ENCODE peak calls at places on chromosomes 2 and 18, in seven cellular contexts. One of them, this sample, is unnamed.

GRCh38 chr2:105827351-105828096 is 82.8 kb downstream of the NCK2 start:
- DNase-seq in ACHN: no peak
- DNase-seq in central memory CD4-positive, alpha-beta T cell: no peak
- DNase-seq in lower lobe of right lung: no peak
- DNase-seq in NCI-H1105 treated with DMSO at 0.1 percent for 48 hours: no peak
- DNase-seq in activated naive CD4-positive, alpha-beta T cell treated with anti-CD3 and anti-CD28 coated beads, Interleukin-2, amount 10 ng/mL, durations not matched to agents 7 days and 5 days: no peak
- DNase-seq in nephron progenitor cell: no peak
- DNase-seq in this sample: no peak

GRCh38 chr2:168373468-168373867 is 82.6 kb upstream of the CERS6 start:
- DNase-seq in ACHN: no peak
- DNase-seq in central memory CD4-positive, alpha-beta T cell: no peak
- DNase-seq in lower lobe of right lung: no peak
- DNase-seq in NCI-H1105 treated with DMSO at 0.1 percent for 48 hours: no peak
- DNase-seq in activated naive CD4-positive, alpha-beta T cell treated with anti-CD3 and anti-CD28 coated beads, Interleukin-2, amount 10 ng/mL, durations not matched to agents 7 days and 5 days: no peak
- DNase-seq in nephron progenitor cell: no peak
- DNase-seq in this sample: no peak

GRCh38 chr2:176542456-176542855 is 273.2 kb downstream of the MTX2 start:
- DNase-seq in ACHN: no peak
- DNase-seq in central memory CD4-positive, alpha-beta T cell: no peak
- DNase-seq in lower lobe of right lung: no peak
- DNase-seq in NCI-H1105 treated with DMSO at 0.1 percent for 48 hours: no peak
- DNase-seq in activated naive CD4-positive, alpha-beta T cell treated with anti-CD3 and anti-CD28 coated beads, Interleukin-2, amount 10 ng/mL, durations not matched to agents 7 days and 5 days: no peak
- DNase-seq in nephron progenitor cell: no peak
- DNase-seq in this sample: no peak

GRCh38 chr2:189115126-189115525 is 64.4 kb downstream of the COL5A2 start:
- DNase-seq in ACHN: peak
- DNase-seq in central memory CD4-positive, alpha-beta T cell: no peak
- DNase-seq in lower lobe of right lung: no peak
- DNase-seq in NCI-H1105 treated with DMSO at 0.1 percent for 48 hours: peak
- DNase-seq in activated naive CD4-positive, alpha-beta T cell treated with anti-CD3 and anti-CD28 coated beads, Interleukin-2, amount 10 ng/mL, durations not matched to agents 7 days and 5 days: no peak
- DNase-seq in nephron progenitor cell: no peak
- DNase-seq in this sample: peak

GRCh38 chr2:172339431-172340010 is 87.9 kb upstream of the ITGA6 start:
- DNase-seq in ACHN: peak
- DNase-seq in central memory CD4-positive, alpha-beta T cell: no peak
- DNase-seq in lower lobe of right lung: no peak
- DNase-seq in NCI-H1105 treated with DMSO at 0.1 percent for 48 hours: no peak
- DNase-seq in activated naive CD4-positive, alpha-beta T cell treated with anti-CD3 and anti-CD28 coated beads, Interleukin-2, amount 10 ng/mL, durations not matched to agents 7 days and 5 days: peak
- DNase-seq in nephron progenitor cell: peak
- DNase-seq in this sample: peak

GRCh38 chr18:33757037-33757436 is 179.0 kb downstream of the ASXL3 start:
- DNase-seq in ACHN: no peak
- DNase-seq in central memory CD4-positive, alpha-beta T cell: no peak
- DNase-seq in lower lobe of right lung: no peak
- DNase-seq in NCI-H1105 treated with DMSO at 0.1 percent for 48 hours: peak
- DNase-seq in activated naive CD4-positive, alpha-beta T cell treated with anti-CD3 and anti-CD28 coated beads, Interleukin-2, amount 10 ng/mL, durations not matched to agents 7 days and 5 days: no peak
- DNase-seq in nephron progenitor cell: no peak
- DNase-seq in this sample: no peak

GRCh38 chr2:84971799-84972790 is 1.1 kb downstream of the KCMF1 start:
- DNase-seq in ACHN: peak
- DNase-seq in central memory CD4-positive, alpha-beta T cell: peak
- DNase-seq in lower lobe of right lung: peak
- DNase-seq in NCI-H1105 treated with DMSO at 0.1 percent for 48 hours: peak
- DNase-seq in activated naive CD4-positive, alpha-beta T cell treated with anti-CD3 and anti-CD28 coated beads, Interleukin-2, amount 10 ng/mL, durations not matched to agents 7 days and 5 days: peak
- DNase-seq in nephron progenitor cell: peak
- DNase-seq in this sample: peak

GRCh38 chr2:67895171-67895941 is 167.4 kb downstream of the C1D start:
- DNase-seq in ACHN: no peak
- DNase-seq in central memory CD4-positive, alpha-beta T cell: no peak
- DNase-seq in lower lobe of right lung: no peak
- DNase-seq in NCI-H1105 treated with DMSO at 0.1 percent for 48 hours: no peak
- DNase-seq in activated naive CD4-positive, alpha-beta T cell treated with anti-CD3 and anti-CD28 coated beads, Interleukin-2, amount 10 ng/mL, durations not matched to agents 7 days and 5 days: no peak
- DNase-seq in nephron progenitor cell: peak
- DNase-seq in this sample: peak

GRCh38 chr2:122384768-122385333 is 629.4 kb downstream of the TSN start:
- DNase-seq in ACHN: no peak
- DNase-seq in central memory CD4-positive, alpha-beta T cell: no peak
- DNase-seq in lower lobe of right lung: no peak
- DNase-seq in NCI-H1105 treated with DMSO at 0.1 percent for 48 hours: no peak
- DNase-seq in activated naive CD4-positive, alpha-beta T cell treated with anti-CD3 and anti-CD28 coated beads, Interleukin-2, amount 10 ng/mL, durations not matched to agents 7 days and 5 days: no peak
- DNase-seq in nephron progenitor cell: no peak
- DNase-seq in this sample: peak

GRCh38 chr2:6177796-6178195 is 485.6 kb downstream of the SOX11 start:
- DNase-seq in ACHN: no peak
- DNase-seq in central memory CD4-positive, alpha-beta T cell: no peak
- DNase-seq in lower lobe of right lung: no peak
- DNase-seq in NCI-H1105 treated with DMSO at 0.1 percent for 48 hours: no peak
- DNase-seq in activated naive CD4-positive, alpha-beta T cell treated with anti-CD3 and anti-CD28 coated beads, Interleukin-2, amount 10 ng/mL, durations not matched to agents 7 days and 5 days: no peak
- DNase-seq in nephron progenitor cell: no peak
- DNase-seq in this sample: no peak

GRCh38 chr2:47299555-47299954 is 103.4 kb upstream of the MSH2 start:
- DNase-seq in ACHN: peak
- DNase-seq in central memory CD4-positive, alpha-beta T cell: no peak
- DNase-seq in lower lobe of right lung: no peak
- DNase-seq in NCI-H1105 treated with DMSO at 0.1 percent for 48 hours: no peak
- DNase-seq in activated naive CD4-positive, alpha-beta T cell treated with anti-CD3 and anti-CD28 coated beads, Interleukin-2, amount 10 ng/mL, durations not matched to agents 7 days and 5 days: no peak
- DNase-seq in nephron progenitor cell: no peak
- DNase-seq in this sample: no peak

GRCh38 chr2:49490710-49491109 is 336.4 kb upstream of the FSHR start:
- DNase-seq in ACHN: peak
- DNase-seq in central memory CD4-positive, alpha-beta T cell: no peak
- DNase-seq in lower lobe of right lung: peak
- DNase-seq in NCI-H1105 treated with DMSO at 0.1 percent for 48 hours: peak
- DNase-seq in activated naive CD4-positive, alpha-beta T cell treated with anti-CD3 and anti-CD28 coated beads, Interleukin-2, amount 10 ng/mL, durations not matched to agents 7 days and 5 days: peak
- DNase-seq in nephron progenitor cell: peak
- DNase-seq in this sample: peak

GRCh38 chr2:37641582-37642111 is 29.8 kb downstream of the CDC42EP3 start:
- DNase-seq in ACHN: no peak
- DNase-seq in central memory CD4-positive, alpha-beta T cell: no peak
- DNase-seq in lower lobe of right lung: no peak
- DNase-seq in NCI-H1105 treated with DMSO at 0.1 percent for 48 hours: no peak
- DNase-seq in activated naive CD4-positive, alpha-beta T cell treated with anti-CD3 and anti-CD28 coated beads, Interleukin-2, amount 10 ng/mL, durations not matched to agents 7 days and 5 days: no peak
- DNase-seq in nephron progenitor cell: no peak
- DNase-seq in this sample: peak

GRCh38 chr2:238238311-238238765 is 1.5 kb downstream of the HES6 start:
- DNase-seq in ACHN: no peak
- DNase-seq in central memory CD4-positive, alpha-beta T cell: no peak
- DNase-seq in lower lobe of right lung: no peak
- DNase-seq in NCI-H1105 treated with DMSO at 0.1 percent for 48 hours: peak
- DNase-seq in activated naive CD4-positive, alpha-beta T cell treated with anti-CD3 and anti-CD28 coated beads, Interleukin-2, amount 10 ng/mL, durations not matched to agents 7 days and 5 days: no peak
- DNase-seq in nephron progenitor cell: no peak
- DNase-seq in this sample: no peak

GRCh38 chr2:27379840-27380625 is 501 bp downstream of the ZNF513 start:
- DNase-seq in ACHN: peak
- DNase-seq in central memory CD4-positive, alpha-beta T cell: peak
- DNase-seq in lower lobe of right lung: peak
- DNase-seq in NCI-H1105 treated with DMSO at 0.1 percent for 48 hours: peak
- DNase-seq in activated naive CD4-positive, alpha-beta T cell treated with anti-CD3 and anti-CD28 coated beads, Interleukin-2, amount 10 ng/mL, durations not matched to agents 7 days and 5 days: peak
- DNase-seq in nephron progenitor cell: peak
- DNase-seq in this sample: peak

GRCh38 chr18:57445488-57446319 is 10.5 kb downstream of the ONECUT2 start:
- DNase-seq in ACHN: no peak
- DNase-seq in central memory CD4-positive, alpha-beta T cell: no peak
- DNase-seq in lower lobe of right lung: no peak
- DNase-seq in NCI-H1105 treated with DMSO at 0.1 percent for 48 hours: peak
- DNase-seq in activated naive CD4-positive, alpha-beta T cell treated with anti-CD3 and anti-CD28 coated beads, Interleukin-2, amount 10 ng/mL, durations not matched to agents 7 days and 5 days: no peak
- DNase-seq in nephron progenitor cell: no peak
- DNase-seq in this sample: peak

GRCh38 chr2:48114256-48114655 is 208.0 kb upstream of the FBXO11 start:
- DNase-seq in ACHN: no peak
- DNase-seq in central memory CD4-positive, alpha-beta T cell: peak
- DNase-seq in lower lobe of right lung: no peak
- DNase-seq in NCI-H1105 treated with DMSO at 0.1 percent for 48 hours: no peak
- DNase-seq in activated naive CD4-positive, alpha-beta T cell treated with anti-CD3 and anti-CD28 coated beads, Interleukin-2, amount 10 ng/mL, durations not matched to agents 7 days and 5 days: peak
- DNase-seq in nephron progenitor cell: no peak
- DNase-seq in this sample: peak

GRCh38 chr2:240963065-240963375 is 35.4 kb upstream of the SNED1 start:
- DNase-seq in ACHN: no peak
- DNase-seq in central memory CD4-positive, alpha-beta T cell: no peak
- DNase-seq in lower lobe of right lung: peak
- DNase-seq in NCI-H1105 treated with DMSO at 0.1 percent for 48 hours: no peak
- DNase-seq in activated naive CD4-positive, alpha-beta T cell treated with anti-CD3 and anti-CD28 coated beads, Interleukin-2, amount 10 ng/mL, durations not matched to agents 7 days and 5 days: no peak
- DNase-seq in nephron progenitor cell: no peak
- DNase-seq in this sample: no peak

GRCh38 chr18:27599202-27599829 is 414.2 kb upstream of the CHST9 start:
- DNase-seq in ACHN: peak
- DNase-seq in central memory CD4-positive, alpha-beta T cell: no peak
- DNase-seq in lower lobe of right lung: no peak
- DNase-seq in NCI-H1105 treated with DMSO at 0.1 percent for 48 hours: peak
- DNase-seq in activated naive CD4-positive, alpha-beta T cell treated with anti-CD3 and anti-CD28 coated beads, Interleukin-2, amount 10 ng/mL, durations not matched to agents 7 days and 5 days: peak
- DNase-seq in nephron progenitor cell: peak
- DNase-seq in this sample: peak

GRCh38 chr2:26182887-26183630 is 10.2 kb downstream of the GAREM2 start:
- DNase-seq in ACHN: no peak
- DNase-seq in central memory CD4-positive, alpha-beta T cell: no peak
- DNase-seq in lower lobe of right lung: no peak
- DNase-seq in NCI-H1105 treated with DMSO at 0.1 percent for 48 hours: no peak
- DNase-seq in activated naive CD4-positive, alpha-beta T cell treated with anti-CD3 and anti-CD28 coated beads, Interleukin-2, amount 10 ng/mL, durations not matched to agents 7 days and 5 days: no peak
- DNase-seq in nephron progenitor cell: no peak
- DNase-seq in this sample: no peak

GRCh38 chr2:160279813-160280465 is 79.9 kb upstream of the ITGB6 start:
- DNase-seq in ACHN: peak
- DNase-seq in central memory CD4-positive, alpha-beta T cell: peak
- DNase-seq in lower lobe of right lung: no peak
- DNase-seq in NCI-H1105 treated with DMSO at 0.1 percent for 48 hours: no peak
- DNase-seq in activated naive CD4-positive, alpha-beta T cell treated with anti-CD3 and anti-CD28 coated beads, Interleukin-2, amount 10 ng/mL, durations not matched to agents 7 days and 5 days: no peak
- DNase-seq in nephron progenitor cell: no peak
- DNase-seq in this sample: no peak

GRCh38 chr2:160365691-160366367 is 127.8 kb downstream of the RBMS1 start:
- DNase-seq in ACHN: no peak
- DNase-seq in central memory CD4-positive, alpha-beta T cell: no peak
- DNase-seq in lower lobe of right lung: no peak
- DNase-seq in NCI-H1105 treated with DMSO at 0.1 percent for 48 hours: no peak
- DNase-seq in activated naive CD4-positive, alpha-beta T cell treated with anti-CD3 and anti-CD28 coated beads, Interleukin-2, amount 10 ng/mL, durations not matched to agents 7 days and 5 days: no peak
- DNase-seq in nephron progenitor cell: no peak
- DNase-seq in this sample: no peak

GRCh38 chr2:10204326-10205200 is 82.0 kb downstream of the RRM2 start:
- DNase-seq in ACHN: no peak
- DNase-seq in central memory CD4-positive, alpha-beta T cell: no peak
- DNase-seq in lower lobe of right lung: peak
- DNase-seq in NCI-H1105 treated with DMSO at 0.1 percent for 48 hours: peak
- DNase-seq in activated naive CD4-positive, alpha-beta T cell treated with anti-CD3 and anti-CD28 coated beads, Interleukin-2, amount 10 ng/mL, durations not matched to agents 7 days and 5 days: no peak
- DNase-seq in nephron progenitor cell: no peak
- DNase-seq in this sample: peak

GRCh38 chr2:126643431-126643830 is 12.5 kb upstream of the GYPC start:
- DNase-seq in ACHN: no peak
- DNase-seq in central memory CD4-positive, alpha-beta T cell: no peak
- DNase-seq in lower lobe of right lung: no peak
- DNase-seq in NCI-H1105 treated with DMSO at 0.1 percent for 48 hours: no peak
- DNase-seq in activated naive CD4-positive, alpha-beta T cell treated with anti-CD3 and anti-CD28 coated beads, Interleukin-2, amount 10 ng/mL, durations not matched to agents 7 days and 5 days: no peak
- DNase-seq in nephron progenitor cell: no peak
- DNase-seq in this sample: no peak

GRCh38 chr2:216169087-216169486 is 59.9 kb downstream of the XRCC5 start:
- DNase-seq in ACHN: no peak
- DNase-seq in central memory CD4-positive, alpha-beta T cell: no peak
- DNase-seq in lower lobe of right lung: no peak
- DNase-seq in NCI-H1105 treated with DMSO at 0.1 percent for 48 hours: no peak
- DNase-seq in activated naive CD4-positive, alpha-beta T cell treated with anti-CD3 and anti-CD28 coated beads, Interleukin-2, amount 10 ng/mL, durations not matched to agents 7 days and 5 days: no peak
- DNase-seq in nephron progenitor cell: no peak
- DNase-seq in this sample: no peak

GRCh38 chr2:105604938-105605337 is 139.8 kb upstream of the NCK2 start:
- DNase-seq in ACHN: no peak
- DNase-seq in central memory CD4-positive, alpha-beta T cell: no peak
- DNase-seq in lower lobe of right lung: no peak
- DNase-seq in NCI-H1105 treated with DMSO at 0.1 percent for 48 hours: no peak
- DNase-seq in activated naive CD4-positive, alpha-beta T cell treated with anti-CD3 and anti-CD28 coated beads, Interleukin-2, amount 10 ng/mL, durations not matched to agents 7 days and 5 days: no peak
- DNase-seq in nephron progenitor cell: no peak
- DNase-seq in this sample: no peak

GRCh38 chr2:5544205-5544786 is 147.9 kb upstream of the SOX11 start:
- DNase-seq in ACHN: no peak
- DNase-seq in central memory CD4-positive, alpha-beta T cell: no peak
- DNase-seq in lower lobe of right lung: no peak
- DNase-seq in NCI-H1105 treated with DMSO at 0.1 percent for 48 hours: no peak
- DNase-seq in activated naive CD4-positive, alpha-beta T cell treated with anti-CD3 and anti-CD28 coated beads, Interleukin-2, amount 10 ng/mL, durations not matched to agents 7 days and 5 days: no peak
- DNase-seq in nephron progenitor cell: no peak
- DNase-seq in this sample: no peak

GRCh38 chr2:51490576-51491234 is 458.8 kb upstream of the NRXN1 start:
- DNase-seq in ACHN: no peak
- DNase-seq in central memory CD4-positive, alpha-beta T cell: no peak
- DNase-seq in lower lobe of right lung: no peak
- DNase-seq in NCI-H1105 treated with DMSO at 0.1 percent for 48 hours: peak
- DNase-seq in activated naive CD4-positive, alpha-beta T cell treated with anti-CD3 and anti-CD28 coated beads, Interleukin-2, amount 10 ng/mL, durations not matched to agents 7 days and 5 days: no peak
- DNase-seq in nephron progenitor cell: no peak
- DNase-seq in this sample: peak